ENCODE peak calls at places on chromosomes 7 and 10, in ten cellular contexts. One of them, this sample, is unnamed.

GRCh38 chr7:88431861-88432260 is 125.2 kb upstream of the STEAP4 start:
- DNase-seq in stimulated activated CD4-positive, alpha-beta T cell treated with anti-CD3 and anti-CD28 coated beads, Interleukin-15, amount 100 ng/mL, for 1 hour: no peak
- DNase-seq in epithelial cell of prostate: no peak
- DNase-seq in GM10248: no peak
- DNase-seq in H54: no peak
- DNase-seq in EH: no peak
- DNase-seq in GM12892: no peak
- DNase-seq in SW480: no peak
- DNase-seq in MM.1S: no peak
- DNase-seq in HEK293T: no peak
- DNase-seq in this sample: no peak

GRCh38 chr7:5396542-5396941 is 27.1 kb downstream of the TNRC18 start:
- DNase-seq in GM12892: peak
- DNase-seq in epithelial cell of prostate: no peak
- DNase-seq in stimulated activated CD4-positive, alpha-beta T cell treated with anti-CD3 and anti-CD28 coated beads, Interleukin-15, amount 100 ng/mL, for 1 hour: peak
- DNase-seq in MM.1S: peak
- DNase-seq in SW480: peak
- DNase-seq in HEK293T: no peak
- DNase-seq in GM10248: peak
- DNase-seq in H54: no peak
- DNase-seq in EH: peak
- DNase-seq in this sample: peak

GRCh38 chr10:31136386-31136785 is 104.7 kb upstream of the ZNF438 start:
- DNase-seq in HEK293T: no peak
- DNase-seq in MM.1S: no peak
- DNase-seq in stimulated activated CD4-positive, alpha-beta T cell treated with anti-CD3 and anti-CD28 coated beads, Interleukin-15, amount 100 ng/mL, for 1 hour: no peak
- DNase-seq in GM12892: no peak
- DNase-seq in epithelial cell of prostate: no peak
- DNase-seq in EH: no peak
- DNase-seq in H54: no peak
- DNase-seq in GM10248: no peak
- DNase-seq in SW480: no peak
- DNase-seq in this sample: no peak

GRCh38 chr10:34298371-34298818 is 516.7 kb downstream of the PARD3 start:
- DNase-seq in epithelial cell of prostate: no peak
- DNase-seq in MM.1S: no peak
- DNase-seq in GM10248: no peak
- DNase-seq in SW480: no peak
- DNase-seq in stimulated activated CD4-positive, alpha-beta T cell treated with anti-CD3 and anti-CD28 coated beads, Interleukin-15, amount 100 ng/mL, for 1 hour: no peak
- DNase-seq in EH: no peak
- DNase-seq in HEK293T: no peak
- DNase-seq in H54: no peak
- DNase-seq in GM12892: no peak
- DNase-seq in this sample: no peak

GRCh38 chr7:43879477-43879876 is 10.2 kb upstream of the MRPS24 start:
- DNase-seq in GM10248: no peak
- DNase-seq in H54: peak
- DNase-seq in GM12892: no peak
- DNase-seq in MM.1S: no peak
- DNase-seq in epithelial cell of prostate: no peak
- DNase-seq in stimulated activated CD4-positive, alpha-beta T cell treated with anti-CD3 and anti-CD28 coated beads, Interleukin-15, amount 100 ng/mL, for 1 hour: no peak
- DNase-seq in SW480: no peak
- DNase-seq in HEK293T: no peak
- DNase-seq in EH: peak
- DNase-seq in this sample: no peak

GRCh38 chr10:5525581-5526271 is 965 bp downstream of the CALML3 start:
- DNase-seq in GM12892: no peak
- DNase-seq in GM10248: no peak
- DNase-seq in SW480: no peak
- DNase-seq in EH: no peak
- DNase-seq in HEK293T: no peak
- DNase-seq in H54: peak
- DNase-seq in MM.1S: no peak
- DNase-seq in stimulated activated CD4-positive, alpha-beta T cell treated with anti-CD3 and anti-CD28 coated beads, Interleukin-15, amount 100 ng/mL, for 1 hour: no peak
- DNase-seq in epithelial cell of prostate: no peak
- DNase-seq in this sample: no peak

GRCh38 chr10:119614686-119615085 is 17.9 kb upstream of the TIAL1 start:
- DNase-seq in SW480: no peak
- DNase-seq in GM10248: no peak
- DNase-seq in EH: no peak
- DNase-seq in GM12892: no peak
- DNase-seq in HEK293T: no peak
- DNase-seq in H54: no peak
- DNase-seq in MM.1S: no peak
- DNase-seq in epithelial cell of prostate: no peak
- DNase-seq in stimulated activated CD4-positive, alpha-beta T cell treated with anti-CD3 and anti-CD28 coated beads, Interleukin-15, amount 100 ng/mL, for 1 hour: no peak
- DNase-seq in this sample: no peak

GRCh38 chr7:94195813-94196212 is 191.7 kb upstream of the BET1 start:
- DNase-seq in GM10248: no peak
- DNase-seq in MM.1S: no peak
- DNase-seq in epithelial cell of prostate: no peak
- DNase-seq in stimulated activated CD4-positive, alpha-beta T cell treated with anti-CD3 and anti-CD28 coated beads, Interleukin-15, amount 100 ng/mL, for 1 hour: no peak
- DNase-seq in H54: no peak
- DNase-seq in SW480: no peak
- DNase-seq in EH: peak
- DNase-seq in HEK293T: no peak
- DNase-seq in GM12892: no peak
- DNase-seq in this sample: no peak

GRCh38 chr7:82443801-82444219 is 233 bp upstream of the CACNA2D1 start:
- DNase-seq in HEK293T: peak
- DNase-seq in SW480: peak
- DNase-seq in MM.1S: peak
- DNase-seq in stimulated activated CD4-positive, alpha-beta T cell treated with anti-CD3 and anti-CD28 coated beads, Interleukin-15, amount 100 ng/mL, for 1 hour: no peak
- DNase-seq in GM10248: no peak
- DNase-seq in H54: no peak
- DNase-seq in GM12892: peak
- DNase-seq in epithelial cell of prostate: no peak
- DNase-seq in EH: peak
- DNase-seq in this sample: no peak

GRCh38 chr10:59234194-59234593 is 57.8 kb downstream of the PHYHIPL start:
- DNase-seq in GM12892: no peak
- DNase-seq in epithelial cell of prostate: no peak
- DNase-seq in stimulated activated CD4-positive, alpha-beta T cell treated with anti-CD3 and anti-CD28 coated beads, Interleukin-15, amount 100 ng/mL, for 1 hour: no peak
- DNase-seq in HEK293T: no peak
- DNase-seq in GM10248: no peak
- DNase-seq in EH: no peak
- DNase-seq in H54: no peak
- DNase-seq in MM.1S: no peak
- DNase-seq in SW480: peak
- DNase-seq in this sample: no peak

GRCh38 chr7:102912742-102913141 is at the start of gene LRRC17:
- DNase-seq in GM10248: no peak
- DNase-seq in epithelial cell of prostate: no peak
- DNase-seq in H54: no peak
- DNase-seq in HEK293T: peak
- DNase-seq in SW480: no peak
- DNase-seq in EH: peak
- DNase-seq in GM12892: no peak
- DNase-seq in MM.1S: no peak
- DNase-seq in stimulated activated CD4-positive, alpha-beta T cell treated with anti-CD3 and anti-CD28 coated beads, Interleukin-15, amount 100 ng/mL, for 1 hour: no peak
- DNase-seq in this sample: no peak

GRCh38 chr10:97828721-97829120 is 20.9 kb upstream of the GOLGA7B start:
- DNase-seq in MM.1S: no peak
- DNase-seq in epithelial cell of prostate: no peak
- DNase-seq in SW480: no peak
- DNase-seq in GM12892: no peak
- DNase-seq in stimulated activated CD4-positive, alpha-beta T cell treated with anti-CD3 and anti-CD28 coated beads, Interleukin-15, amount 100 ng/mL, for 1 hour: no peak
- DNase-seq in H54: no peak
- DNase-seq in EH: no peak
- DNase-seq in HEK293T: no peak
- DNase-seq in GM10248: no peak
- DNase-seq in this sample: no peak

GRCh38 chr10:130933008-130933390 is 378.5 kb downstream of the TCERG1L start:
- DNase-seq in SW480: no peak
- DNase-seq in MM.1S: no peak
- DNase-seq in GM10248: no peak
- DNase-seq in H54: no peak
- DNase-seq in epithelial cell of prostate: no peak
- DNase-seq in stimulated activated CD4-positive, alpha-beta T cell treated with anti-CD3 and anti-CD28 coated beads, Interleukin-15, amount 100 ng/mL, for 1 hour: no peak
- DNase-seq in HEK293T: no peak
- DNase-seq in GM12892: no peak
- DNase-seq in EH: no peak
- DNase-seq in this sample: no peak

GRCh38 chr10:103458720-103459119 is at the start of gene CALHM1:
- DNase-seq in H54: no peak
- DNase-seq in stimulated activated CD4-positive, alpha-beta T cell treated with anti-CD3 and anti-CD28 coated beads, Interleukin-15, amount 100 ng/mL, for 1 hour: no peak
- DNase-seq in EH: no peak
- DNase-seq in GM10248: peak
- DNase-seq in SW480: peak
- DNase-seq in MM.1S: peak
- DNase-seq in epithelial cell of prostate: no peak
- DNase-seq in GM12892: peak
- DNase-seq in HEK293T: no peak
- DNase-seq in this sample: no peak

GRCh38 chr10:117214401-117214800 is 17.1 kb downstream of the KCNK18 start:
- DNase-seq in GM10248: no peak
- DNase-seq in HEK293T: no peak
- DNase-seq in EH: peak
- DNase-seq in H54: peak
- DNase-seq in MM.1S: no peak
- DNase-seq in epithelial cell of prostate: no peak
- DNase-seq in stimulated activated CD4-positive, alpha-beta T cell treated with anti-CD3 and anti-CD28 coated beads, Interleukin-15, amount 100 ng/mL, for 1 hour: no peak
- DNase-seq in GM12892: no peak
- DNase-seq in SW480: peak
- DNase-seq in this sample: no peak

GRCh38 chr7:151875862-151876111 is 1.1 kb downstream of the PRKAG2 start:
- DNase-seq in stimulated activated CD4-positive, alpha-beta T cell treated with anti-CD3 and anti-CD28 coated beads, Interleukin-15, amount 100 ng/mL, for 1 hour: no peak
- DNase-seq in H54: peak
- DNase-seq in GM10248: peak
- DNase-seq in EH: peak
- DNase-seq in HEK293T: no peak
- DNase-seq in GM12892: no peak
- DNase-seq in epithelial cell of prostate: no peak
- DNase-seq in MM.1S: no peak
- DNase-seq in SW480: peak
- DNase-seq in this sample: no peak

GRCh38 chr7:4157651-4158050 is 524.4 kb upstream of the FOXK1 start:
- DNase-seq in SW480: no peak
- DNase-seq in H54: no peak
- DNase-seq in HEK293T: no peak
- DNase-seq in EH: no peak
- DNase-seq in GM12892: no peak
- DNase-seq in MM.1S: no peak
- DNase-seq in epithelial cell of prostate: no peak
- DNase-seq in stimulated activated CD4-positive, alpha-beta T cell treated with anti-CD3 and anti-CD28 coated beads, Interleukin-15, amount 100 ng/mL, for 1 hour: no peak
- DNase-seq in GM10248: no peak
- DNase-seq in this sample: no peak

GRCh38 chr7:26618898-26619297 is 245.5 kb downstream of the SKAP2 start:
- DNase-seq in MM.1S: no peak
- DNase-seq in H54: no peak
- DNase-seq in GM10248: no peak
- DNase-seq in epithelial cell of prostate: no peak
- DNase-seq in stimulated activated CD4-positive, alpha-beta T cell treated with anti-CD3 and anti-CD28 coated beads, Interleukin-15, amount 100 ng/mL, for 1 hour: no peak
- DNase-seq in SW480: no peak
- DNase-seq in HEK293T: no peak
- DNase-seq in EH: no peak
- DNase-seq in GM12892: no peak
- DNase-seq in this sample: no peak

GRCh38 chr7:84617265-84618030 is 422.9 kb upstream of the SEMA3A start:
- DNase-seq in MM.1S: no peak
- DNase-seq in EH: no peak
- DNase-seq in H54: no peak
- DNase-seq in GM12892: no peak
- DNase-seq in GM10248: no peak
- DNase-seq in epithelial cell of prostate: no peak
- DNase-seq in SW480: no peak
- DNase-seq in HEK293T: no peak
- DNase-seq in stimulated activated CD4-positive, alpha-beta T cell treated with anti-CD3 and anti-CD28 coated beads, Interleukin-15, amount 100 ng/mL, for 1 hour: no peak
- DNase-seq in this sample: no peak

GRCh38 chr7:142608630-142609029 is 140.6 kb upstream of the PRSS1 start:
- DNase-seq in epithelial cell of prostate: no peak
- DNase-seq in SW480: peak
- DNase-seq in GM12892: no peak
- DNase-seq in EH: no peak
- DNase-seq in stimulated activated CD4-positive, alpha-beta T cell treated with anti-CD3 and anti-CD28 coated beads, Interleukin-15, amount 100 ng/mL, for 1 hour: no peak
- DNase-seq in HEK293T: no peak
- DNase-seq in MM.1S: no peak
- DNase-seq in GM10248: no peak
- DNase-seq in H54: no peak
- DNase-seq in this sample: no peak

GRCh38 chr10:131048595-131048994 is 262.9 kb downstream of the TCERG1L start:
- DNase-seq in EH: no peak
- DNase-seq in GM12892: no peak
- DNase-seq in HEK293T: no peak
- DNase-seq in H54: no peak
- DNase-seq in MM.1S: no peak
- DNase-seq in SW480: no peak
- DNase-seq in GM10248: no peak
- DNase-seq in stimulated activated CD4-positive, alpha-beta T cell treated with anti-CD3 and anti-CD28 coated beads, Interleukin-15, amount 100 ng/mL, for 1 hour: no peak
- DNase-seq in epithelial cell of prostate: no peak
- DNase-seq in this sample: no peak

GRCh38 chr10:128475686-128476410 is 349.6 kb upstream of the MKI67 start:
- DNase-seq in epithelial cell of prostate: no peak
- DNase-seq in EH: no peak
- DNase-seq in SW480: no peak
- DNase-seq in stimulated activated CD4-positive, alpha-beta T cell treated with anti-CD3 and anti-CD28 coated beads, Interleukin-15, amount 100 ng/mL, for 1 hour: no peak
- DNase-seq in GM10248: no peak
- DNase-seq in H54: no peak
- DNase-seq in HEK293T: no peak
- DNase-seq in MM.1S: no peak
- DNase-seq in GM12892: no peak
- DNase-seq in this sample: no peak

GRCh38 chr10:70777063-70777875 is 7.9 kb downstream of the TBATA start:
- DNase-seq in HEK293T: no peak
- DNase-seq in GM10248: peak
- DNase-seq in epithelial cell of prostate: no peak
- DNase-seq in SW480: no peak
- DNase-seq in stimulated activated CD4-positive, alpha-beta T cell treated with anti-CD3 and anti-CD28 coated beads, Interleukin-15, amount 100 ng/mL, for 1 hour: no peak
- DNase-seq in MM.1S: no peak
- DNase-seq in GM12892: no peak
- DNase-seq in H54: no peak
- DNase-seq in EH: no peak
- DNase-seq in this sample: no peak

GRCh38 chr7:1842321-1843221 is 172.5 kb downstream of the ELFN1 start:
- DNase-seq in MM.1S: no peak
- DNase-seq in H54: no peak
- DNase-seq in EH: peak
- DNase-seq in epithelial cell of prostate: no peak
- DNase-seq in SW480: no peak
- DNase-seq in stimulated activated CD4-positive, alpha-beta T cell treated with anti-CD3 and anti-CD28 coated beads, Interleukin-15, amount 100 ng/mL, for 1 hour: no peak
- DNase-seq in GM10248: no peak
- DNase-seq in GM12892: no peak
- DNase-seq in HEK293T: no peak
- DNase-seq in this sample: no peak

This sample was measured in stimulated activated CD8-positive, alpha-beta memory T cell treated with anti-CD3 and anti-CD28 coated beads, Interleukin-15, amount 100 ng/mL, for 24 hours.